ENCODE peak calls at places on chromosomes 11 and 22, in eight cellular contexts. K is RWPE1, L is dermis microvascular lymphatic vessel endothelial cell, R is HTR-8/SVneo, T is anterior cingulate cortex, U is KG1, B is substantia nigra, V is uterus. O is an unnamed sample.

GRCh38 chr11:14107071-14107470 is 144.5 kb downstream of the SPON1 start:
- DNase-seq in R (no peak), V (no peak), T (no peak), U (no peak), L (no peak), K (no peak), B (no peak), O (no peak)

GRCh38 chr11:133937015-133937414 is 19.8 kb downstream of the IGSF9B start:
- DNase-seq in L (no peak), K (no peak), U (no peak), T (no peak), R (no peak), B (no peak), V (no peak), O (peak)

GRCh38 chr11:14320020-14320419 is 39.0 kb downstream of the RRAS2 start:
- DNase-seq in L (no peak), U (no peak), K (no peak), V (no peak), B (no peak), R (no peak), T (no peak), O (no peak)

GRCh38 chr22:30573594-30574094 is 821 bp downstream of the GAL3ST1 start:
- DNase-seq in V (no peak), T (peak), L (no peak), U (no peak), B (no peak), R (no peak), K (no peak), O (no peak)

GRCh38 chr11:117072517-117073218 is 25.6 kb downstream of the SIK3 start:
- DNase-seq in B (no peak), U (no peak), K (peak), V (no peak), L (peak), R (peak), T (no peak), O (no peak)

GRCh38 chr11:75563978-75564552 is 2.0 kb downstream of the SERPINH1 start:
- DNase-seq in R (no peak), K (peak), B (no peak), U (no peak), V (peak), L (peak), T (no peak), O (no peak)

GRCh38 chr11:557328-558132 is 3.0 kb downstream of the LMNTD2 start:
- DNase-seq in R (no peak), B (no peak), T (no peak), L (no peak), K (no peak), U (no peak), V (no peak), O (no peak)

GRCh38 chr11:68383976-68384501 is 71.6 kb downstream of the LRP5 start:
- DNase-seq in L (no peak), U (no peak), T (peak), V (peak), B (peak), K (peak), R (peak), O (peak)

GRCh38 chr22:36425977-36426523 is 38.3 kb upstream of the MYH9 start:
- DNase-seq in L (no peak), R (no peak), T (no peak), K (no peak), V (no peak), B (no peak), U (no peak), O (no peak)

GRCh38 chr22:50248192-50249084 is 2.6 kb downstream of the HDAC10 start:
- DNase-seq in B (no peak), T (no peak), L (no peak), K (no peak), U (no peak), V (no peak), R (no peak), O (no peak)

GRCh38 chr11:69437001-69437875 is 44.2 kb upstream of the LINC01488 start:
- DNase-seq in T (no peak), B (no peak), V (no peak), K (peak), R (peak), U (no peak), L (no peak), O (no peak)

GRCh38 chr11:68122936-68123539 is 1.9 kb upstream of the CHKA start:
- DNase-seq in K (no peak), B (no peak), R (no peak), L (no peak), V (no peak), T (no peak), U (no peak), O (no peak)

GRCh38 chr11:109390752-109391151 is 31.2 kb upstream of the C11orf87 start:
- DNase-seq in V (no peak), U (no peak), K (no peak), B (no peak), L (no peak), R (no peak), T (no peak), O (no peak)

GRCh38 chr11:16034074-16034473 is 322.3 kb downstream of the SOX6 start:
- DNase-seq in R (no peak), L (no peak), U (no peak), B (no peak), T (no peak), K (no peak), V (no peak), O (no peak)

GRCh38 chr11:112361396-112361795 is 100.7 kb upstream of the PLET1 start:
- DNase-seq in V (no peak), L (no peak), R (no peak), U (no peak), K (no peak), T (no peak), B (no peak), O (no peak)

GRCh38 chr11:116535954-116536353 is 236.8 kb downstream of the BUD13 start:
- DNase-seq in U (no peak), K (no peak), B (no peak), T (no peak), L (no peak), V (no peak), R (no peak), O (no peak)

GRCh38 chr22:37940698-37941376 is 12.6 kb downstream of the C22orf23 start:
- DNase-seq in U (no peak), V (no peak), K (no peak), R (no peak), B (no peak), T (no peak), L (no peak), O (no peak)

GRCh38 chr11:127931811-127932210 is 655.5 kb downstream of the ETS1 start:
- DNase-seq in B (no peak), T (no peak), U (no peak), R (no peak), V (no peak), K (no peak), L (no peak), O (no peak)

GRCh38 chr22:30582788-30583575 is 8.5 kb upstream of the GAL3ST1 start:
- DNase-seq in L (no peak), R (no peak), B (no peak), K (no peak), U (no peak), T (peak), V (no peak), O (peak)

GRCh38 chr11:89477175-89477574 is 14.0 kb downstream of the NOX4 start:
- DNase-seq in L (no peak), U (no peak), V (no peak), B (no peak), T (no peak), R (no peak), K (no peak), O (no peak)

GRCh38 chr11:30960387-30960992 is 374.3 kb upstream of the MPPED2 start:
- DNase-seq in R (no peak), B (no peak), L (no peak), U (no peak), V (no peak), T (no peak), K (peak), O (no peak)

GRCh38 chr22:42670921-42671709 is 21.9 kb upstream of the CYB5R3 start:
- DNase-seq in V (peak), T (no peak), U (no peak), L (peak), R (no peak), K (no peak), B (no peak), O (no peak)